ENCODE peak calls at places on chromosomes 1 and 21, in ten cellular contexts. K, W, G, O, P, S, B, V, D and F are unnamed samples.

GRCh38 chr1:37995773-37996379 is 6.1 kb upstream of the SF3A3 start:
- DNase-seq in V (peak), O (peak), D (no peak), G (peak), S (peak), W (peak), B (peak), P (no peak), K (peak), F (no peak)

GRCh38 chr1:44417351-44418021 is 12.4 kb downstream of the RNF220 start:
- DNase-seq in O (peak), P (no peak), S (peak), W (peak), V (no peak), D (no peak), B (peak), K (no peak), G (peak), F (no peak)

GRCh38 chr1:12147116-12147753 is 19.6 kb upstream of the TNFRSF1B start:
- DNase-seq in K (no peak), V (no peak), O (no peak), S (no peak), W (no peak), D (no peak), B (no peak), P (no peak), G (no peak), F (no peak)

GRCh38 chr21:41821756-41822431 is 55.0 kb upstream of the RIPK4 start:
- DNase-seq in G (no peak), W (no peak), S (no peak), O (no peak), D (no peak), P (no peak), B (no peak), V (no peak), K (no peak), F (no peak)

GRCh38 chr1:94438692-94439276 is 20.6 kb downstream of the ABCD3 start:
- DNase-seq in W (no peak), D (no peak), K (no peak), S (no peak), B (no peak), G (no peak), V (no peak), O (no peak), P (no peak), F (no peak)

GRCh38 chr1:213166868-213167267 is 115.8 kb downstream of the RPS6KC1 start:
- DNase-seq in S (no peak), G (no peak), O (no peak), W (no peak), B (no peak), D (no peak), P (no peak), K (no peak), V (no peak), F (no peak)

GRCh38 chr21:46572850-46573249 is 32.0 kb downstream of the S100B start:
- DNase-seq in G (no peak), B (no peak), P (no peak), W (no peak), D (no peak), S (no peak), O (no peak), V (no peak), K (no peak), F (no peak)

GRCh38 chr1:220271706-220272046 is 577 bp downstream of the RAB3GAP2 start:
- DNase-seq in D (no peak), G (peak), W (peak), P (peak), S (no peak), O (no peak), B (no peak), V (no peak), K (peak), F (no peak)

GRCh38 chr1:110203021-110203661 is 7.0 kb upstream of the KCNC4 start:
- DNase-seq in K (peak), D (no peak), S (peak), B (no peak), G (no peak), V (no peak), O (no peak), P (peak), W (peak), F (peak)

GRCh38 chr21:18164933-18165332 is 79.7 kb upstream of the CHODL start:
- DNase-seq in G (no peak), B (no peak), P (peak), O (no peak), K (no peak), V (no peak), S (no peak), W (no peak), D (no peak), F (no peak)

GRCh38 chr1:238323483-238323882 is 432.8 kb upstream of the ZP4 start:
- DNase-seq in B (no peak), V (no peak), D (no peak), G (no peak), W (no peak), K (no peak), S (no peak), P (no peak), O (no peak), F (no peak)

GRCh38 chr1:238319957-238320356 is 429.2 kb upstream of the ZP4 start:
- DNase-seq in G (no peak), V (no peak), D (no peak), S (no peak), P (no peak), O (no peak), W (no peak), B (no peak), K (no peak), F (no peak)

DNA sequence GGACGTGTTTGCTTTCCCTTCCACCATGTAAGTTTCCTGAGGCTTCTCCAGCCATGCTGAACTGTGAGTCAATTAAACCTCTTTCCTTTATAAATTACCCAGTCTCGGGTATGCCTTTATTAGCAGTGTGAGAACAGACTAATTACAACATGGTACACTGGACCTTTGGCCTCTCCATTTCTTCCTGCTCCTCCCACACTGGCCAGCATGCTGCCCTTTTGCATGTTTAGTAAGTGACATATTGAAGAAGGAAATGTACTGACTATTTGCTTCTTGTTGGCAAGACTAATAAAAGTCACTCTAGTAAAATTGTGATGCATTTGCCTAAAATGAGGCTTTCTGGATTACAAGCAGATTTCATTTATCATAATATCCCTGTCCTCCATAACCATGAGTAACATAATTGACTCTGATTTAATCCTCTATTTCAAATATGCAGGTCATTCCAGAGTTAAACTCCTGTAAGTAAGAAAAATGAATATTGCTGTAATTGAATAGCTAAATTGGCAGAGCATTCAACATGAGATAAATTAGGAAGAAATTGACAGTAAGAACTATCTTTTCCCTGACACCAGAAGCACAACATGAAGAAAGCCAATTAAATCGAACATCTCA is 427.7 kb upstream of the ZP4 start:
- DNase-seq in G (no peak), P (no peak), D (no peak), S (no peak), V (no peak), O (no peak), W (no peak), K (no peak), B (no peak), F (no peak)
- H3K27ac ChIP-seq in G (no peak), P (no peak), D (no peak), S (no peak), V (no peak), O (no peak), W (no peak), K (no peak), B (no peak), F (no peak)

GRCh38 chr1:15583016-15583706 is 1.7 kb downstream of the AGMAT start:
- DNase-seq in S (no peak), K (no peak), P (no peak), D (no peak), O (no peak), W (no peak), G (no peak), V (no peak), B (no peak), F (no peak)

GRCh38 chr1:15579683-15580047 is 5.2 kb downstream of the AGMAT start:
- DNase-seq in D (no peak), W (no peak), G (no peak), S (no peak), B (no peak), V (no peak), O (no peak), K (no peak), P (no peak), F (no peak)

GRCh38 chr1:15578921-15579682 is 5.7 kb downstream of the AGMAT start:
- DNase-seq in S (no peak), K (no peak), W (no peak), P (no peak), D (no peak), G (no peak), B (no peak), O (no peak), V (no peak), F (no peak)

DNA sequence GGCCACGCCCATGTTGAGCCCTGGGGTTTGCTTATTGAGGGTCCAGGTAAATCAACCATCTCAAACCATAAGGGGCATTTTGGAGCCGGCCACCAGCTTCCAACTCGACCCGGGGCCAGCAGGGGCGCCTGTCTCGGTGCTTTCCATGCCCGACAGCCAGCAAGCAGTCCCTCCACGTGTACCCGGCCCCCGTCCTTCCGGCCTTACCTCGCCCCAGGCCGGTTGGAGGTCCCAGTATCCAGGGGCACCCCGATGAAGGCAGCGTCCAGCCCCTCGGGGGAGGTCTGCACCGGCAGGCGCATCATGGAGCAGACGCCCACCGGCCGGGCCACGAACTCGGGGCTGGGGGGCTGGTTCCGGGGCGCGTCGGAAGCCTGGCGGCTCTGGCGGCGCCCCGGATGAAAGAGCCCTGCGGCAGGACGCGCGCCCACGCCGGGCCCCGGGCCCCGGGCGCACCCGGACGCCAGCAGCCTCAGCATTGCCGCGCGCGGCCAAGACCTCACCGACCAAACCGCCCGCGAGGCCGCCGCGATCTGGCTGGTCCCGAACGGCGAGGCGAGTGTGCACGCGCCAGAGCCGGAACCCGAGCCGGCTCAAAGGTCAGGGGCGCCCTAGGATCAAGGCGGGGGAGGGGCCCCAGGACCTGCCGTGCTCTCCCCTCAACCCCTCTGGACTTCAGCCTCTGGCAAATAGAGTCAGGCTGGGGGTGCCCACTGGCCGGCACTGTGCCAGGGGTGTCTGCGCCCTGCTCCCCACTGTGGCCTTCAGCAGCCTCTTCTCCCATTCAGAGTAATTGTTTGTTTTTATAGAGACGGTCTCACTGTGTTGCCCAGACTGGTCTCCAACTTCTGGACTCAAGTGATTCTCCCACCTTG is at the start of gene AGMAT:
- DNase-seq in D (no peak), W (peak), S (peak), B (peak), O (peak), P (no peak), V (no peak), G (peak), K (peak), F (no peak)
- H3K27ac ChIP-seq in D (peak), W (no peak), S (peak), B (peak), O (no peak), P (peak), V (no peak), G (no peak), K (peak), F (no peak)

GRCh38 chr1:164589961-164590507 is 31.1 kb downstream of the PBX1 start:
- DNase-seq in P (no peak), G (no peak), B (no peak), O (no peak), V (no peak), K (no peak), S (no peak), D (no peak), W (no peak), F (no peak)
- H3K27ac ChIP-seq in P (no peak), G (no peak), B (peak), O (no peak), V (peak), K (peak), S (peak), D (no peak), W (peak), F (no peak)

DNA sequence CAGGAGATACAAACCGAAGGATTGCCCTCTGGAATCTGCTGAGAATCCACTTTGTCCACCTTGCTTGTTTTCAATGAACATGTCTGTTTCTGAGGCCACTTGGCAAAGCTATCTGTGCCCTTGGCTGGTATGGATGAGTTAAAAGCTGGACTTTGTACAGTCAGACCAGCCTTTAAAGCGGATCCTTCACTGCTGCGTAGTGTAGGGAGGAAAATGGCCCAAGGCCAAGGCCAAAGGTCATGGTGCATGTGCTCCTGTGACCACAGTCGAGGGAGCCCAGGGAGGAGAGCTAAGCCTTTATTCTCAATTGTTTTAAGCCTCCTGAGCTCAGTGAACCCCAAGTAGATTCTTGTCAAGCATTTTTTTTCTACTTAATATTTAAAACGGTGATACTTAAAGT is 37.0 kb downstream of the KCNJ15 start:
- DNase-seq in V (no peak), B (no peak), W (no peak), K (peak), G (no peak), O (no peak), D (no peak), S (no peak), P (no peak), F (no peak)
- H3K27ac ChIP-seq in V (no peak), B (no peak), W (no peak), K (no peak), G (no peak), O (no peak), D (no peak), S (peak), P (peak), F (no peak)

GRCh38 chr1:245822997-245823396 is 668.2 kb downstream of the KIF26B start:
- DNase-seq in V (no peak), O (no peak), G (no peak), S (no peak), P (peak), B (no peak), D (peak), K (no peak), W (no peak), F (peak)
- H3K27ac ChIP-seq in V (peak), O (no peak), G (no peak), S (no peak), P (peak), B (no peak), D (no peak), K (no peak), W (no peak), F (peak)

DNA sequence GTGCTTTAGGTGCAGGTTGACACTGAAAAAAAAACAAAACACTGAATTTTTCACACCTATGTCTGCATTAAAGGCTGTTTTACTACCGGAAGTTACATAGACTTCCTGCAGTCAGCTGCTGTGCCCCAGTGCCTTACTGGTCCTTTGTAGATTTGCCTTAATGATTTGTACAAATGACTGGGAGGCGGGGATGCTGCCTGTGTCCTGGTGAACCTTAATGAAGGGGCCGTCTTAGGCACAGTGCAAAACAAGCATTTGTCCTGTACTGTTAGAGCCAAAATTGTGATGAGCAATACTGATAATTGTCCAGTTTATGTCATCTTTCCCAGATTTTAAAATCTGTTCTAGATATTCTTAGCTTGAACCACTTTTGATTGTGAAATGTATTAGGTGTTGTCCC is 90.9 kb upstream of the PGD start:
- DNase-seq in V (no peak), D (no peak), B (no peak), W (no peak), G (no peak), K (no peak), S (no peak), O (no peak), P (no peak), F (no peak)
- H3K27ac ChIP-seq in V (peak), D (no peak), B (peak), W (no peak), G (no peak), K (peak), S (no peak), O (no peak), P (no peak), F (no peak)

DNA sequence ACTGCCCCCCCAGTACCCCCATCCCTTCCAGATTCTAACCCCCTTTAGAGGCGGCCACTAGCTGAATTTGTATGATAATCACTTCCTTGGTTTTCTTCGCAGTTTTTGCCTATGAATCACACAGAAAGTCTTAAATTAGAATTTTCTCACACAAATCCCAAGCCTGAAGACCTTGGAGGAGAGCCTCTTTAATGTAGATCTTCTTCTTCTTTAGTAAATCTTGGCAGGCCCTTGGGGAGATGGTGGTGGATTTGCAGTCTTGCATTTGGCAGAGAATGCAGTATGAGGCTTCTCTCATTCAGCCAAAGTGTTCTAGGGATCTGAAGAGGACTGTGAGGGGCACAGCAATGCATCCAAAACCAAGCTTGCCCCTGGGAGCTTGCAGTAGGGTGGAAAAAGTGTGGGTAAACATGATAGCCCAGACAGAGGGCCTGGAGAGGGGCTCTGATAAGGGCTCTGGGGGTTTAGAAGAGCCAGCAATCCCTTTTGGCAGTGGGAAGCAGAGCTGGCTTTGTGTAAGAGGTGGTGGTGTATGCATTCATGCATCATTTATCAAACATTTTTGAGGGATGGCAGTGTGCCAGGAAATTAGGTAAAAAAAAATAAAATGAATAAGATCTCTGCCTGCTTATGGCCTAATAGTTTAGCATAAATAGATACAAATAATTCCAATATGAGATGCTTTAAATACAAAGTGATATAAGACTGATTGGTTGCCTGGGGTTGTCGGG is 7.7 kb upstream of the CDC42 start:
- DNase-seq in V (no peak), K (no peak), B (no peak), O (no peak), S (no peak), G (no peak), P (peak), D (no peak), W (no peak), F (peak)
- H3K27ac ChIP-seq in V (no peak), K (no peak), B (no peak), O (no peak), S (no peak), G (no peak), P (peak), D (no peak), W (no peak), F (peak)